ENCODE peak calls at places on chromosomes 6 and 20, in five cellular contexts. R is natural killer cell, C is lung, Q is WTC11, Y is lower lobe of right lung. P is an unnamed sample.

GRCh38 chr6:117908246-117909107 is 1.4 kb downstream of the SLC35F1 start:
- ATAC-seq in R (no peak), C (peak), Y (peak), Q (peak), P (no peak)

GRCh38 chr6:134162932-134163331 is 110.5 kb upstream of the SLC2A12 start:
- ATAC-seq in Y (peak), Q (no peak), R (no peak), C (no peak), P (no peak)

GRCh38 chr20:44810391-44811149 is at the start of gene RIMS4:
- ATAC-seq in Y (no peak), Q (peak), C (no peak), R (no peak), P (peak)

GRCh38 chr20:51211191-51211590 is 188.3 kb upstream of the KCNG1 start:
- ATAC-seq in Q (no peak), R (no peak), C (no peak), Y (no peak), P (no peak)

GRCh38 chr6:152147269-152147668 is 339.8 kb downstream of the ESR1 start:
- ATAC-seq in Q (no peak), C (no peak), R (no peak), Y (no peak), P (no peak)

GRCh38 chr20:50381771-50382593 is 128.2 kb upstream of the PTPN1 start:
- ATAC-seq in Q (no peak), R (no peak), Y (no peak), C (no peak), P (no peak)

GRCh38 chr6:10404799-10405524 is 9.9 kb downstream of the TFAP2A start:
- ATAC-seq in R (no peak), Y (no peak), C (no peak), Q (peak), P (no peak)

GRCh38 chr20:49377326-49377725 is 99.5 kb upstream of the ZNFX1 start:
- ATAC-seq in R (no peak), Q (no peak), C (no peak), Y (no peak), P (no peak)

GRCh38 chr6:49551126-49551865 is 828 bp downstream of the C6orf141 start:
- ATAC-seq in R (no peak), C (peak), Y (peak), Q (peak), P (peak)

GRCh38 chr6:149534742-149535141 is 11.1 kb downstream of the PPIL4 start:
- ATAC-seq in R (no peak), Y (no peak), C (no peak), Q (no peak), P (no peak)
- TF ChIP-seq CTCF in R (no peak), Y (no peak), C (no peak), Q (no peak), P (no peak)

GRCh38 chr20:63178889-63179751 is 36.8 kb downstream of the YTHDF1 start:
- ATAC-seq in C (no peak), Y (no peak), Q (peak), R (peak), P (peak)
- TF ChIP-seq CTCF in C (no peak), Y (peak), Q (no peak), R (peak), P (peak)

GRCh38 chr20:652611-653109 is 340 bp downstream of the SRXN1 start:
- ATAC-seq in Q (peak), R (no peak), C (no peak), Y (no peak), P (peak)

GRCh38 chr20:654427-654770 is 1.4 kb upstream of the SRXN1 start:
- ATAC-seq in R (no peak), Q (no peak), Y (no peak), C (no peak), P (no peak)

GRCh38 chr20:653590-654426 is 808 bp upstream of the SRXN1 start:
- ATAC-seq in Q (no peak), R (no peak), C (no peak), Y (no peak), P (no peak)

GRCh38 chr20:651713-652610 is 1.0 kb downstream of the SRXN1 start:
- ATAC-seq in Y (peak), R (no peak), Q (no peak), C (no peak), P (no peak)

DNA sequence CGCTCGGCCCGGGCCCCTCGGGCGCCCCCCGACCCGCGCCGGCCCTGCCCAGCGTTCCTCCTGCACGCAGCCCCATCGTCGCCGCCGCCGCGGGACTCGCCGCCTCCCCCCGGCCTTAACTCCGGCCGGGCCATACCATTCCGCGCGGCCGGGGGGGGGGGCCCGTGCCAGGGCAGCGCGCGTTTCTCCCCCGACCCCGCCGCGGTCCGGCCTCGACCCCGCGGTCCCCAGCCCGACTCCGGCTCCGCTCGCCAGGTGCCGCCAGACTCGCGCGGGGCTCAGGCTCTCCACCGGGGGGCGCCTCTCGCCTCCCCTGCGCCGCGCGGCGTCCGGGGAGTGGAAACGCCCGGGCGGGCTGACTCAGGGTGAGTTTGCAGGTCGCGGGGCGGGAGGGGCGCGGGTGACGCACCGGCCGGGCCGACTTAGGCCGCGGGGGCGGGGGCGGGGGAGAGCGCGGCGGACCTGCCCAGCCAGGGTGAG is at the start of gene SRXN1:
- ATAC-seq in R (peak), Q (peak), Y (peak), C (peak), P (peak)
- TF ChIP-seq CTCF in R (peak), Q (peak), Y (peak), C (peak), P (peak)

GRCh38 chr20:23526850-23527249 is 35.9 kb downstream of the CST8 start:
- ATAC-seq in R (no peak), Y (no peak), C (no peak), Q (no peak), P (no peak)
- TF ChIP-seq CTCF in R (no peak), Y (no peak), C (no peak), Q (no peak), P (no peak)

GRCh38 chr6:166370489-166370888 is 12.3 kb downstream of the MPC1 start:
- ATAC-seq in C (no peak), Q (no peak), R (no peak), Y (no peak), P (no peak)
- TF ChIP-seq CTCF in C (no peak), Q (no peak), R (no peak), Y (no peak), P (no peak)

DNA sequence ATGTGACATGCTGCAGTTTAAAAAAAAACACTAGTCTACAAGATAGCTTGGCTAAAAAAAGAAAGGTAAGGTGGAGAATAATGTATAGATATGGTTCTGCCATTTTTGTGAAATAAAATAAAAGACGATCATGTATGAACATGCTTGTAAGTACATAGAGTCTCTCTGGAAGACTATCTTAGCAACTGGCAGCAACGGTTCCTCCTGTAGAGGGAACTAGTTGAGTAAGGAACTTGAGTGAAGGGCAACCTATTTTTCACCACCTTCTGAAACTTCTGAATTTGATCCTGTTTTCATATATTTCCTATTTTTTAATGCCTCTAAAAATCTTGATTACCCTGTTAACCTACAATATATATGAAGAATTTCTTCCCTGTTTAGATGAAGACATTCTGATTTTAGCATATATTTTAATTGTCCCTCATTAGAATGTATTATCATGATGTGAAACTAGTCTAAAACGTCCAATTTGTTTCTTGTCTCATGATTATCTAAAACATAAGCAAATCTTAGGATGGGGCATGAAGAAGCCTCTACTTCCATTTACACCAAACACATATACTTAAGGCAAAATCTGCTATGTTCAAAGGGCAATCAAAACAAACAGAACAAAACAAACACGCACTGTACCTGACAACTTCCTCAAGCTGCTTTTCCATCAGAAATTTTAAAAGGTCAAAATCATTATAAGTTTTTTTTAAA is 202.5 kb downstream of the ISM1 start:
- ATAC-seq in Y (no peak), R (no peak), C (no peak), Q (no peak), P (no peak)
- TF ChIP-seq CTCF in Y (no peak), R (no peak), C (no peak), Q (no peak), P (no peak)

GRCh38 chr6:150667977-150668716 is 68.5 kb downstream of the PLEKHG1 start:
- ATAC-seq in Y (peak), R (no peak), Q (no peak), C (peak), P (peak)
- TF ChIP-seq CTCF in Y (peak), R (no peak), Q (no peak), C (no peak), P (peak)

DNA sequence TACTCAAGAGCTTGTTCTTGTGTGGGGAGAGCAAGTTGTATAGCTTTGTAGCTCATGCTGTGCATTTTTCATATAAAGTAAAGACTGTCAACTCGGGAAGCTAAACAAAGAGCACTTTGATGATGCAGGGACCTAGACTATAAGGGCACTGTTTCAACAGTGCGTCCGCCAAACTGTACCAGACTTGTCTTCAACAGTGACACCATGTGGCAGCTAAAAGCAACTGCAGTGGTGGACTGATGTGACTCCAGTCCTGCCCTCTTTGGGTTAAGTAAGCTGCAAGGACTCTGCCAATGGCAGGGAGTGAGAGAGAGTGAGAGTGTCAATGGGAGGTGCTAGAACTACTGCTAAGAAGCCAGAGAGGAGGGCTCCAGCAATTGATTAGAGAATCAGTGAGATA is 48.1 kb upstream of the MC3R start:
- ATAC-seq in Y (no peak), R (no peak), C (no peak), Q (no peak), P (no peak)
- TF ChIP-seq CTCF in Y (no peak), R (no peak), C (no peak), Q (no peak), P (no peak)

GRCh38 chr20:23178806-23179205 is 92.7 kb upstream of the CD93 start:
- ATAC-seq in C (no peak), Y (peak), Q (no peak), R (no peak), P (no peak)
- TF ChIP-seq CTCF in C (no peak), Y (peak), Q (no peak), R (no peak), P (no peak)

DNA sequence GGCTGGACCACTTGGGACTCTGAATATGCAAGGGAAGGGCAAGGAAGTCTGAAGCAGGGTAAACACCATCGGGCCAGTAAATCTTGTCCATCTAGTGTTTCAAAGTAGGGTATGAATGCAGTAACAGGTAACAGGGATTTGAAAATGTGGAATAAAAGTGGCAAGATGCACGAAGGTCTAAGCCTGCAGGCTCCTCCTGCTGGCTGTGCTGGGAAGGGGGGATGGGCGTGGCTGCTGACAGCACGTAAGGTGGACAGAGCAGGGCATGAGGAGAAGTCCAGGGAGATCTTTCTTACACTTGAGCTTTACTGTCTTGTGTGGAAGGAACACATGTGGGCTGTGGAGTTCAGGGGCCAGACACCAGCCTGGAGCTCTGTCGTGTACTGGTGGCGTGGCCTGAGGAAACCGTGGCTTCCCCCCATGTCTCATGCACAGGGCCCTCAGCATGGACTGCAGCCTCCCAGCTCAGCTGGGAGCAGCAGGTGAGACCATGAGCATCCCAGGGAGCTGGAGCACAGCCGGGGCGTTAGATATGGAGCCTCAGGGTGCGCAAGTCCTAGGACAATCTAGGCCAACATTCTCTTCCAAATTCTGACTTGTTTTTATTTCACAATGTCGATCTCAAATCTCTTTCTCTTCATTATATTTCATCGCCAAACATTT is 84.5 kb downstream of the SLC22A23 start:
- ATAC-seq in C (no peak), R (no peak), Y (no peak), Q (peak), P (no peak)
- TF ChIP-seq CTCF in C (no peak), R (no peak), Y (no peak), Q (no peak), P (no peak)